ENCODE peak calls at places on chromosomes 11 and 22, in ten cellular contexts. O is NAMALWA; V is foreskin melanocyte; Z is omental fat pad; K is progenitor cell of endocrine pancreas; X is activated T-cell treated with anti-CD3 and anti-CD28 coated beads for 1 hour; D is effector memory CD8-positive, alpha-beta T cell; B is astrocyte of the hippocampus; R is LoVo; T is RWPE2. I is an unnamed sample.

GRCh38 chr11:67665537-67666302 is 8.7 kb downstream of the ALDH3B2 start:
- DNase-seq in O (no peak), V (no peak), Z (no peak), K (no peak), X (no peak), D (no peak), B (no peak), R (no peak), T (peak; percentile 56), I (peak; percentile 12)

GRCh38 chr11:15698855-15699254 is 584.1 kb downstream of the INSC start:
- DNase-seq in O (no peak), V (no peak), Z (no peak), K (no peak), X (no peak), D (no peak), B (no peak), R (no peak), T (no peak), I (no peak)

GRCh38 chr11:48129697-48130395 is 86.8 kb upstream of the OR4B1 start:
- DNase-seq in O (no peak), V (no peak), Z (no peak), K (no peak), X (no peak), D (no peak), B (no peak), R (no peak), T (no peak), I (no peak)

GRCh38 chr11:75855191-75855590 is 40.2 kb downstream of the UVRAG start:
- DNase-seq in O (no peak), V (no peak), Z (no peak), K (no peak), X (no peak), D (no peak), B (peak; percentile 38), R (no peak), T (no peak), I (no peak)

GRCh38 chr11:77440678-77441077 is 33.2 kb downstream of the PAK1 start:
- DNase-seq in O (no peak), V (no peak), Z (no peak), K (no peak), X (no peak), D (no peak), B (no peak), R (no peak), T (no peak), I (no peak)

GRCh38 chr11:69524291-69524882 is 42.9 kb downstream of the LINC01488 start:
- DNase-seq in O (no peak), V (no peak), Z (no peak), K (no peak), X (no peak), D (no peak), B (peak; percentile 57), R (no peak), T (no peak), I (no peak)

GRCh38 chr11:14360976-14361375 is 2.0 kb upstream of the RRAS2 start:
- DNase-seq in O (no peak), V (no peak), Z (no peak), K (no peak), X (no peak), D (no peak), B (no peak), R (no peak), T (no peak), I (no peak)

GRCh38 chr11:35418282-35418846 is 994 bp downstream of the SLC1A2 start:
- DNase-seq in O (no peak), V (no peak), Z (no peak), K (peak; percentile 20), X (no peak), D (no peak), B (peak; percentile 23), R (no peak), T (no peak), I (no peak)

GRCh38 chr22:17767236-17768065 is 6.8 kb downstream of the BID start:
- DNase-seq in O (no peak), V (no peak), Z (no peak), K (no peak), X (no peak), D (peak; percentile 49), B (no peak), R (no peak), T (no peak), I (no peak)

GRCh38 chr11:75429902-75430691 is 2.9 kb downstream of the KLHL35 start:
- DNase-seq in O (no peak), V (peak; percentile 42), Z (no peak), K (peak; percentile 51), X (peak; percentile 26), D (peak; percentile 57), B (peak; percentile 88), R (peak; percentile 84), T (no peak), I (peak; percentile 65)

GRCh38 chr11:32008879-32009548 is 81.9 kb upstream of the RCN1 start:
- DNase-seq in O (no peak), V (no peak), Z (no peak), K (no peak), X (no peak), D (no peak), B (no peak), R (no peak), T (no peak), I (no peak)

GRCh38 chr22:36385491-36386350 is 2.0 kb downstream of the MYH9 start:
- DNase-seq in O (peak; percentile 59), V (peak; percentile 56), Z (no peak), K (no peak), X (peak; percentile 49), D (no peak), B (peak; percentile 74), R (peak; percentile 59), T (peak; percentile 88), I (peak; percentile 66)

GRCh38 chr11:34135439-34135838 is 30.0 kb downstream of the NAT10 start:
- DNase-seq in O (no peak), V (no peak), Z (no peak), K (no peak), X (no peak), D (no peak), B (no peak), R (no peak), T (no peak), I (no peak)

GRCh38 chr22:50671641-50672040 is 982 bp upstream of the SHANK3 start:
- DNase-seq in O (no peak), V (no peak), Z (no peak), K (no peak), X (no peak), D (no peak), B (no peak), R (no peak), T (no peak), I (no peak)

GRCh38 chr22:23498811-23499798 is 81.0 kb downstream of the IGLL1 start:
- DNase-seq in O (no peak), V (no peak), Z (no peak), K (no peak), X (no peak), D (no peak), B (no peak), R (no peak), T (no peak), I (no peak)

GRCh38 chr11:35688023-35688422 is 25.4 kb downstream of the TRIM44 start:
- DNase-seq in O (no peak), V (no peak), Z (no peak), K (no peak), X (no peak), D (no peak), B (no peak), R (no peak), T (no peak), I (no peak)

GRCh38 chr22:37784829-37785495 is 22.8 kb upstream of the GCAT start:
- DNase-seq in O (no peak), V (no peak), Z (no peak), K (no peak), X (no peak), D (no peak), B (no peak), R (peak; percentile 73), T (peak; percentile 59), I (no peak)

GRCh38 chr11:10666556-10666955 is 27.0 kb downstream of the IRAG1 start:
- DNase-seq in O (no peak), V (no peak), Z (no peak), K (no peak), X (no peak), D (no peak), B (peak; percentile 54), R (no peak), T (no peak), I (no peak)

GRCh38 chr11:61098778-61099177 is 3.5 kb upstream of the CD5 start:
- DNase-seq in O (no peak), V (no peak), Z (no peak), K (no peak), X (no peak), D (no peak), B (no peak), R (no peak), T (no peak), I (no peak)

I was measured in myocyte.